ENCODE peak calls at places on chromosomes 13 and 19, in five cellular contexts. One of them, this sample, is unnamed. For H3K9me3, the result is how much of the 10 kb centered on the place peaks cover.

GRCh38 chr19:973726-974563 is 10.2 kb upstream of the WDR18 start:
- DNase-seq in lung: no peak
- DNase-seq in pancreas: peak
- DNase-seq in CD8-positive, alpha-beta T cell: no peak
- DNase-seq in right lobe of liver: peak
- DNase-seq in this sample: no peak

GRCh38 chr13:98556968-98557591 is 19.8 kb downstream of the STK24 start:
- DNase-seq in lung: no peak
- DNase-seq in pancreas: no peak
- DNase-seq in CD8-positive, alpha-beta T cell: no peak
- DNase-seq in right lobe of liver: no peak
- DNase-seq in this sample: no peak

GRCh38 chr19:55333870-55334269 is 5.8 kb upstream of the KMT5C start:
- DNase-seq in lung: no peak
- DNase-seq in pancreas: no peak
- DNase-seq in CD8-positive, alpha-beta T cell: no peak
- DNase-seq in right lobe of liver: no peak
- DNase-seq in this sample: no peak

GRCh38 chr13:31722684-31723083 is 16.6 kb upstream of the RXFP2 start:
- DNase-seq in lung: no peak
- DNase-seq in pancreas: no peak
- DNase-seq in CD8-positive, alpha-beta T cell: no peak
- DNase-seq in right lobe of liver: no peak
- DNase-seq in this sample: no peak

GRCh38 chr19:48628486-48629296 is 8.5 kb downstream of the DBP start:
- DNase-seq in lung: no peak
- DNase-seq in pancreas: peak
- DNase-seq in CD8-positive, alpha-beta T cell: no peak
- DNase-seq in right lobe of liver: peak
- DNase-seq in this sample: peak

GRCh38 chr19:33302974-33303790 is 848 bp upstream of the CEBPA start:
- DNase-seq in lung: no peak
- DNase-seq in pancreas: peak
- DNase-seq in CD8-positive, alpha-beta T cell: no peak
- DNase-seq in right lobe of liver: peak
- DNase-seq in this sample: no peak

GRCh38 chr19:5094768-5095567 is 126.1 kb downstream of the KDM4B start:
- DNase-seq in lung: no peak
- DNase-seq in pancreas: no peak
- DNase-seq in CD8-positive, alpha-beta T cell: no peak
- DNase-seq in right lobe of liver: no peak
- DNase-seq in this sample: no peak

GRCh38 chr13:36919833-36920611 is at the start of gene SMAD9:
- DNase-seq in lung: peak
- DNase-seq in pancreas: peak
- DNase-seq in CD8-positive, alpha-beta T cell: no peak
- DNase-seq in right lobe of liver: peak
- DNase-seq in this sample: peak

GRCh38 chr13:61779456-61779855 is 363.8 kb upstream of the PCDH20 start:
- DNase-seq in lung: no peak
- DNase-seq in pancreas: no peak
- DNase-seq in CD8-positive, alpha-beta T cell: no peak
- DNase-seq in right lobe of liver: no peak
- DNase-seq in this sample: no peak

GRCh38 chr19:6318772-6319171 is 14.6 kb downstream of the ACER1 start:
- DNase-seq in lung: no peak
- DNase-seq in pancreas: no peak
- DNase-seq in CD8-positive, alpha-beta T cell: no peak
- DNase-seq in right lobe of liver: no peak
- DNase-seq in this sample: no peak

GRCh38 chr19:16626796-16627193 is 1.2 kb downstream of the MED26 start:
- DNase-seq in lung: no peak
- DNase-seq in pancreas: no peak
- DNase-seq in CD8-positive, alpha-beta T cell: no peak
- DNase-seq in right lobe of liver: no peak
- DNase-seq in this sample: no peak

GRCh38 chr19:35124098-35125060 is 8.8 kb downstream of the FXYD3 start:
- DNase-seq in lung: peak
- DNase-seq in pancreas: peak
- DNase-seq in CD8-positive, alpha-beta T cell: peak
- DNase-seq in right lobe of liver: peak
- DNase-seq in this sample: peak

GRCh38 chr13:85497652-85498051 is 301.6 kb downstream of the SLITRK6 start:
- DNase-seq in lung: no peak
- DNase-seq in pancreas: no peak
- DNase-seq in CD8-positive, alpha-beta T cell: no peak
- DNase-seq in right lobe of liver: no peak
- DNase-seq in this sample: peak

GRCh38 chr13:101712026-101712348 is 259.5 kb downstream of the ITGBL1 start:
- DNase-seq in lung: no peak
- DNase-seq in pancreas: no peak
- DNase-seq in CD8-positive, alpha-beta T cell: no peak
- DNase-seq in right lobe of liver: no peak
- DNase-seq in this sample: no peak

GRCh38 chr19:38455031-38455430 is 21.5 kb downstream of the RYR1 start:
- DNase-seq in lung: no peak
- DNase-seq in pancreas: no peak
- DNase-seq in CD8-positive, alpha-beta T cell: no peak
- DNase-seq in right lobe of liver: no peak
- DNase-seq in this sample: peak

GRCh38 chr13:27730191-27730590 is 62.1 kb upstream of the GSX1 start:
- DNase-seq in lung: no peak
- DNase-seq in pancreas: no peak
- DNase-seq in CD8-positive, alpha-beta T cell: no peak
- DNase-seq in right lobe of liver: no peak
- DNase-seq in this sample: no peak

GRCh38 chr13:40370662-40371061 is 295.8 kb downstream of the FOXO1 start:
- DNase-seq in lung: no peak
- DNase-seq in pancreas: no peak
- DNase-seq in CD8-positive, alpha-beta T cell: no peak
- DNase-seq in right lobe of liver: no peak
- DNase-seq in this sample: no peak

GRCh38 chr19:43784981-43785808 is 4.4 kb upstream of the KCNN4 start:
- DNase-seq in lung: peak
- DNase-seq in pancreas: no peak
- DNase-seq in CD8-positive, alpha-beta T cell: peak
- DNase-seq in right lobe of liver: peak
- DNase-seq in this sample: peak

GRCh38 chr13:45120967-45121366 is 657 bp downstream of the GTF2F2 start:
- DNase-seq in lung: no peak
- DNase-seq in pancreas: no peak
- DNase-seq in CD8-positive, alpha-beta T cell: no peak
- DNase-seq in right lobe of liver: no peak
- DNase-seq in this sample: no peak

GRCh38 chr13:67935655-67936054 is 705.5 kb upstream of the PCDH9 start:
- DNase-seq in lung: no peak
- DNase-seq in pancreas: no peak
- DNase-seq in CD8-positive, alpha-beta T cell: no peak
- DNase-seq in right lobe of liver: no peak
- DNase-seq in this sample: no peak

GRCh38 chr13:30905932-30906383 is at the start of gene MEDAG:
- DNase-seq in lung: peak
- DNase-seq in pancreas: peak
- DNase-seq in CD8-positive, alpha-beta T cell: no peak
- DNase-seq in right lobe of liver: no peak
- DNase-seq in this sample: no peak

GRCh38 chr19:18131841-18132596 is 20.9 kb upstream of the PIK3R2 start:
- DNase-seq in lung: no peak
- DNase-seq in pancreas: no peak
- DNase-seq in CD8-positive, alpha-beta T cell: no peak
- DNase-seq in right lobe of liver: no peak
- DNase-seq in this sample: no peak

GRCh38 chr13:59663707-59664106 is 500.0 kb downstream of the DIAPH3 start:
- DNase-seq in lung: no peak
- DNase-seq in pancreas: no peak
- DNase-seq in CD8-positive, alpha-beta T cell: no peak
- DNase-seq in right lobe of liver: no peak
- DNase-seq in this sample: no peak

GRCh38 chr19:5407356-5407755 is 47.9 kb upstream of the ZNRF4 start:
- DNase-seq in lung: no peak
- DNase-seq in pancreas: no peak
- DNase-seq in CD8-positive, alpha-beta T cell: no peak
- DNase-seq in right lobe of liver: no peak
- DNase-seq in this sample: no peak

GRCh38 chr13:51246411-51247298 is 24.5 kb downstream of the FAM124A start:
- DNase-seq in lung: no peak
- DNase-seq in pancreas: no peak
- DNase-seq in CD8-positive, alpha-beta T cell: no peak
- DNase-seq in right lobe of liver: no peak
- DNase-seq in this sample: no peak

GRCh38 chr19:32828139-32828538 is 41.4 kb downstream of the SLC7A9 start:
- DNase-seq in lung: no peak
- DNase-seq in pancreas: no peak
- DNase-seq in CD8-positive, alpha-beta T cell: no peak
- DNase-seq in right lobe of liver: no peak
- DNase-seq in this sample: no peak

GRCh38 chr19:18543814-18544475 is 572 bp upstream of the FKBP8 start:
- DNase-seq in lung: peak
- DNase-seq in pancreas: no peak
- DNase-seq in CD8-positive, alpha-beta T cell: peak
- DNase-seq in right lobe of liver: peak
- DNase-seq in this sample: no peak

GRCh38 chr19:1399079-1399478 is 2.3 kb downstream of the GAMT start:
- DNase-seq in lung: no peak
- DNase-seq in pancreas: no peak
- DNase-seq in CD8-positive, alpha-beta T cell: no peak
- DNase-seq in right lobe of liver: peak
- DNase-seq in this sample: no peak

GRCh38 chr19:55109527-55110291 is 7.7 kb downstream of the PPP1R12C start:
- DNase-seq in lung: no peak
- DNase-seq in pancreas: no peak
- DNase-seq in CD8-positive, alpha-beta T cell: no peak
- DNase-seq in right lobe of liver: peak
- DNase-seq in this sample: no peak

GRCh38 chr13:79404361-79404760 is 1.7 kb downstream of the RBM26 start:
- DNase-seq in lung: no peak
- DNase-seq in pancreas: no peak
- DNase-seq in CD8-positive, alpha-beta T cell: no peak
- DNase-seq in right lobe of liver: no peak
- DNase-seq in this sample: no peak
- H3K27ac ChIP-seq in lung: no peak
- H3K27ac ChIP-seq in pancreas: no peak
- H3K27ac ChIP-seq in CD8-positive, alpha-beta T cell: no peak
- H3K27ac ChIP-seq in right lobe of liver: no peak
- H3K27ac ChIP-seq in this sample: no peak

DNA sequence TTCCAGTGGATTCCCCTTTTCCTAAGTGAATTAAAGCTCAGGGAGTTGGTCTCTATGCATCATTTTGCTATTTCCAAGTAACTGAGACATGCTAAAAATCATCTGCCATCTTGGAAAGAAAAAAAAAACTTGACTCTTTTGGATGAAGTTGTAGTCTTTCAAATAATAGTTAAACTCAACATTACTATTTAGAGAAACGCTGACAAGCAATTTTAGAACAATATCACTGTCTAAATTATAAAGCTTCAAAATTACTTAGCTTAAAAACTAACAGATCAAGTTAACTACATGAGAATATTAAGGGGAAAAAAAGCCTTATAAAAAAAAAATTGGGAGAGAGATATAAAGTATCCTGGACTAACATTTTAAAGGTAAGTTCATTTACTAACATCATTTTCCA is 68.5 kb downstream of the STOML3 start:
- DNase-seq in lung: no peak
- DNase-seq in pancreas: no peak
- DNase-seq in CD8-positive, alpha-beta T cell: no peak
- DNase-seq in right lobe of liver: no peak
- DNase-seq in this sample: no peak
- H3K9me3 ChIP-seq in lung: under half
- H3K9me3 ChIP-seq in pancreas: under half
- H3K9me3 ChIP-seq in CD8-positive, alpha-beta T cell: under half
- H3K9me3 ChIP-seq in right lobe of liver: under half
- H3K9me3 ChIP-seq in this sample: under half

GRCh38 chr13:50200562-50200961 is 185.3 kb downstream of the KCNRG start:
- DNase-seq in lung: no peak
- DNase-seq in pancreas: no peak
- DNase-seq in CD8-positive, alpha-beta T cell: no peak
- DNase-seq in right lobe of liver: no peak
- DNase-seq in this sample: no peak
- H3K27ac ChIP-seq in lung: no peak
- H3K27ac ChIP-seq in pancreas: no peak
- H3K27ac ChIP-seq in CD8-positive, alpha-beta T cell: no peak
- H3K27ac ChIP-seq in right lobe of liver: no peak
- H3K27ac ChIP-seq in this sample: no peak

GRCh38 chr19:58021541-58022282 is 12.1 kb upstream of the ZSCAN1 start:
- DNase-seq in lung: peak
- DNase-seq in pancreas: no peak
- DNase-seq in CD8-positive, alpha-beta T cell: no peak
- DNase-seq in right lobe of liver: no peak
- DNase-seq in this sample: no peak
- H3K9me3 ChIP-seq in lung: under half
- H3K9me3 ChIP-seq in pancreas: under half
- H3K9me3 ChIP-seq in CD8-positive, alpha-beta T cell: under half
- H3K9me3 ChIP-seq in right lobe of liver: under half
- H3K9me3 ChIP-seq in this sample: under half

GRCh38 chr13:75417006-75417384 is 65.0 kb downstream of the TBC1D4 start:
- DNase-seq in lung: no peak
- DNase-seq in pancreas: no peak
- DNase-seq in CD8-positive, alpha-beta T cell: no peak
- DNase-seq in right lobe of liver: no peak
- DNase-seq in this sample: no peak

GRCh38 chr13:75414036-75414827 is 67.7 kb downstream of the TBC1D4 start:
- DNase-seq in lung: no peak
- DNase-seq in pancreas: no peak
- DNase-seq in CD8-positive, alpha-beta T cell: no peak
- DNase-seq in right lobe of liver: no peak
- DNase-seq in this sample: no peak

GRCh38 chr13:75416327-75417005 is 65.5 kb downstream of the TBC1D4 start:
- DNase-seq in lung: no peak
- DNase-seq in pancreas: no peak
- DNase-seq in CD8-positive, alpha-beta T cell: no peak
- DNase-seq in right lobe of liver: no peak
- DNase-seq in this sample: no peak

GRCh38 chr13:75417647-75418046 is 64.3 kb downstream of the TBC1D4 start:
- DNase-seq in lung: no peak
- DNase-seq in pancreas: no peak
- DNase-seq in CD8-positive, alpha-beta T cell: no peak
- DNase-seq in right lobe of liver: no peak
- DNase-seq in this sample: no peak

DNA sequence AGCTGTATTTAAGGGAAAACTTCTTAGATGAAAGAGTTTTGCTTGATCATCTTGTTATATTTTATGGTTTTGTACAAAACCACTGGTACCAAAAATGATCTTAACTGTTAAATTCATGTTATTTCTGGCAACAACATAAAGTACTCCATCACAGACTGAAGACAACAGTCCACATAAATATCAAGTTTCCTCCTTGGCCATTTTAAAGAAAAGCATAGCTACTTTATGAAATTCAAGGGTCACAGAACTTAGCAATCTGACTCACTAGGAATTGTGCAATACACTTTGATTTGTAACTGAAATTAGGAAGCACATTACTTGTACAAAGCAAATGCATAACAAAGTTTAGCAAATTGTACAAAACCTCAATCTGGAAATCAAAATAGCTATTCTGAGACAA is 66.2 kb downstream of the TBC1D4 start:
- DNase-seq in lung: no peak
- DNase-seq in pancreas: no peak
- DNase-seq in CD8-positive, alpha-beta T cell: no peak
- DNase-seq in right lobe of liver: no peak
- DNase-seq in this sample: no peak
- H3K27ac ChIP-seq in lung: no peak
- H3K27ac ChIP-seq in pancreas: no peak
- H3K27ac ChIP-seq in CD8-positive, alpha-beta T cell: no peak
- H3K27ac ChIP-seq in right lobe of liver: peak
- H3K27ac ChIP-seq in this sample: no peak

This sample was measured in SJSA1.